ENCODE peak calls at places on chromosomes 1 and 21, in seven cellular contexts. S, Y, E, H, C, W and B are unnamed samples.

GRCh38 chr1:54885863-54886723 is 902 bp downstream of the DHCR24 start:
- DNase-seq in E (peak), Y (no peak), H (peak), W (no peak), C (peak), S (no peak), B (no peak)

GRCh38 chr1:168506204-168506819 is 37.5 kb downstream of the XCL2 start:
- DNase-seq in H (no peak), C (no peak), S (peak), Y (no peak), W (no peak), E (no peak), B (peak)

GRCh38 chr1:93703649-93704048 is 22.0 kb upstream of the BCAR3 start:
- DNase-seq in H (no peak), E (no peak), C (no peak), W (no peak), S (no peak), Y (no peak), B (no peak)

GRCh38 chr1:226104671-226105121 is 42.2 kb downstream of the H3-3A start:
- DNase-seq in E (no peak), Y (no peak), S (no peak), H (no peak), W (no peak), C (no peak), B (no peak)

GRCh38 chr1:225299624-225300023 is 128.2 kb downstream of the LBR start:
- DNase-seq in H (no peak), S (no peak), C (no peak), Y (no peak), W (no peak), E (no peak), B (peak)

GRCh38 chr1:232393010-232393833 is 236.7 kb downstream of the SIPA1L2 start:
- DNase-seq in Y (no peak), W (no peak), S (no peak), E (no peak), H (peak), C (no peak), B (no peak)

GRCh38 chr1:16064536-16065196 is 8.8 kb downstream of the FAM131C start:
- DNase-seq in W (no peak), H (no peak), C (no peak), E (no peak), Y (no peak), S (no peak), B (no peak)

GRCh38 chr1:171506525-171507304 is 21.4 kb downstream of the PRRC2C start:
- DNase-seq in E (no peak), W (no peak), H (peak), S (peak), Y (no peak), C (no peak), B (no peak)

GRCh38 chr1:211648980-211649934 is 26.2 kb downstream of the NEK2 start:
- DNase-seq in W (peak), C (no peak), Y (peak), S (peak), E (no peak), H (no peak), B (no peak)

GRCh38 chr1:62676606-62677356 is 11.4 kb downstream of the DOCK7 start:
- DNase-seq in Y (no peak), C (no peak), W (no peak), E (no peak), H (no peak), S (peak), B (no peak)

GRCh38 chr21:26513212-26513611 is 59.9 kb downstream of the CYYR1 start:
- DNase-seq in S (peak), Y (no peak), W (no peak), E (no peak), H (no peak), C (no peak), B (no peak)

GRCh38 chr1:89260575-89261275 is 11.9 kb downstream of the GBP5 start:
- DNase-seq in Y (no peak), W (no peak), C (no peak), E (no peak), H (peak), S (no peak), B (no peak)

GRCh38 chr1:243621973-243622372 is 228.1 kb downstream of the AKT3 start:
- DNase-seq in H (peak), Y (no peak), E (no peak), W (no peak), S (no peak), C (no peak), B (no peak)

GRCh38 chr1:182855886-182856285 is 16.7 kb downstream of the DHX9 start:
- DNase-seq in Y (no peak), H (no peak), C (no peak), E (no peak), S (no peak), W (no peak), B (no peak)

GRCh38 chr1:38898653-38899230 is 17.4 kb upstream of the GJA9 start:
- DNase-seq in E (no peak), Y (no peak), H (no peak), W (no peak), C (no peak), S (no peak), B (peak)

GRCh38 chr1:147600119-147601111 is 59.1 kb downstream of the BCL9 start:
- DNase-seq in C (no peak), S (peak), Y (peak), W (no peak), H (peak), E (peak), B (no peak)

GRCh38 chr1:2644591-2645101 is 11.8 kb upstream of the MMEL1 start:
- DNase-seq in E (no peak), S (no peak), Y (no peak), H (no peak), W (no peak), C (no peak), B (no peak)